ENCODE peak calls at places on chromosome 4, in eight cellular contexts. N is NCI-H1092 treated with DMSO at 0.1 percent for 48 hours, O is NCI-H2081, X is ELR, R is T follicular helper cell, Q is KG1, Z is KBM-7, A is ACHN. K is an unnamed sample.

GRCh38 chr4:139278956-139279722 is 886 bp downstream of the MGARP start:
- DNase-seq in O (no peak), X (no peak), Q (no peak), Z (no peak), R (no peak), N (no peak), A (no peak), K (no peak)

GRCh38 chr4:177047070-177047850 is 254.5 kb upstream of the VEGFC start:
- DNase-seq in A (peak), N (peak), X (peak), Z (peak), O (peak), Q (no peak), R (peak), K (peak)

GRCh38 chr4:108078024-108078733 is 88.5 kb downstream of the HADH start:
- DNase-seq in X (no peak), O (no peak), Z (no peak), N (no peak), A (no peak), Q (no peak), R (no peak), K (no peak)

GRCh38 chr4:38867478-38868054 is at the start of gene FAM114A1:
- DNase-seq in X (peak), Q (no peak), N (peak), R (no peak), Z (no peak), O (peak), A (peak), K (peak)

GRCh38 chr4:186761281-186761897 is 37.7 kb upstream of the FAT1 start:
- DNase-seq in Q (no peak), A (no peak), N (no peak), R (no peak), X (no peak), Z (no peak), O (no peak), K (no peak)

GRCh38 chr4:53510981-53511380 is 80.3 kb downstream of the LNX1 start:
- DNase-seq in O (peak), Q (no peak), Z (no peak), A (no peak), N (no peak), X (no peak), R (no peak), K (no peak)

GRCh38 chr4:186643501-186644315 is 79.9 kb downstream of the FAT1 start:
- DNase-seq in R (no peak), Z (no peak), O (no peak), N (no peak), Q (no peak), X (peak), A (peak), K (peak)

GRCh38 chr4:48913346-48913745 is 6.8 kb upstream of the OCIAD2 start:
- DNase-seq in R (no peak), A (peak), X (peak), Z (no peak), O (no peak), Q (no peak), N (no peak), K (peak)

GRCh38 chr4:139912423-139912822 is 241.6 kb downstream of the MAML3 start:
- DNase-seq in A (no peak), N (no peak), R (no peak), Z (no peak), Q (no peak), X (no peak), O (no peak), K (no peak)

GRCh38 chr4:176066757-176067156 is 1.1 kb downstream of the WDR17 start:
- DNase-seq in Z (no peak), N (peak), O (no peak), X (no peak), A (no peak), Q (no peak), R (no peak), K (no peak)

GRCh38 chr4:30720656-30721352 is 635 bp downstream of the PCDH7 start:
- DNase-seq in Z (peak), Q (no peak), R (no peak), X (peak), A (peak), N (peak), O (no peak), K (peak)

GRCh38 chr4:168923526-168924194 is 86.4 kb downstream of the CBR4 start:
- DNase-seq in N (peak), O (peak), Z (peak), R (peak), A (peak), Q (peak), X (peak), K (peak)

GRCh38 chr4:141339386-141339785 is 118.7 kb downstream of the ZNF330 start:
- DNase-seq in N (no peak), X (no peak), Z (no peak), O (no peak), A (no peak), Q (no peak), R (no peak), K (no peak)

GRCh38 chr4:113113151-113113550 is 63.7 kb downstream of the ANK2 start:
- DNase-seq in R (no peak), Q (no peak), A (no peak), N (no peak), X (no peak), O (no peak), Z (no peak), K (no peak)

GRCh38 chr4:145293658-145294057 is 113.3 kb upstream of the OTUD4 start:
- DNase-seq in A (no peak), R (no peak), Q (no peak), Z (no peak), N (no peak), X (peak), O (no peak), K (no peak)

GRCh38 chr4:109701566-109702399 is 1.5 kb downstream of the CASP6 start:
- DNase-seq in Q (no peak), X (peak), A (peak), O (no peak), N (no peak), Z (peak), R (no peak), K (peak)

GRCh38 chr4:27000122-27000521 is 139.5 kb downstream of the STIM2 start:
- DNase-seq in R (no peak), Q (no peak), A (no peak), X (no peak), O (no peak), Z (no peak), N (no peak), K (no peak)

GRCh38 chr4:76515975-76516853 is 81.2 kb downstream of the SHROOM3 start:
- DNase-seq in Z (no peak), R (no peak), N (no peak), A (no peak), Q (no peak), X (no peak), O (no peak), K (no peak)

GRCh38 chr4:178599521-178599920 is 1157.3 kb upstream of the AGA start:
- DNase-seq in Q (no peak), N (no peak), O (peak), R (no peak), X (peak), A (peak), Z (no peak), K (peak)

GRCh38 chr4:24282446-24282845 is 301.9 kb downstream of the DHX15 start:
- DNase-seq in O (no peak), N (no peak), R (no peak), Z (no peak), X (no peak), A (no peak), Q (no peak), K (no peak)

GRCh38 chr4:1207603-1208265 is 35.4 kb upstream of the SPON2 start:
- DNase-seq in Z (no peak), A (no peak), O (no peak), N (peak), Q (no peak), R (no peak), X (no peak), K (no peak)

GRCh38 chr4:184369871-184370270 is 104.5 kb downstream of the IRF2 start:
- DNase-seq in A (no peak), Q (no peak), X (no peak), R (no peak), N (no peak), Z (no peak), O (no peak), K (no peak)

GRCh38 chr4:123977623-123978022 is 581.0 kb downstream of the SPRY1 start:
- DNase-seq in X (peak), R (no peak), Q (no peak), Z (no peak), N (no peak), O (no peak), A (no peak), K (no peak)

GRCh38 chr4:166602068-166602467 is 632.2 kb downstream of the SPOCK3 start:
- DNase-seq in N (no peak), O (no peak), X (no peak), R (no peak), A (no peak), Q (no peak), Z (no peak), K (no peak)

GRCh38 chr4:153488006-153488718 is 22.0 kb downstream of the TMEM131L start:
- DNase-seq in Q (no peak), X (no peak), A (no peak), R (peak), N (no peak), Z (peak), O (no peak), K (no peak)

GRCh38 chr4:185887125-185887524 is 75.1 kb upstream of the SORBS2 start:
- DNase-seq in Z (no peak), Q (no peak), O (no peak), A (no peak), R (no peak), X (no peak), N (no peak), K (no peak)

GRCh38 chr4:28287837-28288236 is 1427.2 kb downstream of the STIM2 start:
- DNase-seq in X (peak), N (no peak), O (no peak), Z (no peak), A (peak), R (no peak), Q (no peak), K (peak)

GRCh38 chr4:123676550-123677229 is 280.1 kb downstream of the SPRY1 start:
- DNase-seq in Z (no peak), X (no peak), A (no peak), Q (no peak), N (peak), O (no peak), R (no peak), K (peak)

K was measured in MCF 10A.